ENCODE peak calls at places on chromosomes 4 and X, in five cellular contexts. R, Y, H, X and S are unnamed samples.

GRCh38 chr4:185920691-185921260 is 108.8 kb upstream of the SORBS2 start:
- DNase-seq in R (no peak), H (no peak), Y (no peak), X (no peak), S (no peak)

GRCh38 chr4:174365018-174365587 is 81.4 kb downstream of the CEP44 start:
- DNase-seq in X (peak), R (no peak), H (peak), Y (peak), S (no peak)

GRCh38 chrX:119970574-119970973 is 27.0 kb upstream of the NKAP start:
- DNase-seq in R (no peak), H (no peak), X (no peak), Y (no peak), S (no peak)

GRCh38 chrX:40065291-40066046 is 32.3 kb downstream of the BCOR start:
- DNase-seq in H (peak), R (no peak), Y (no peak), X (no peak), S (no peak)

GRCh38 chr4:159195400-159195799 is 92.5 kb downstream of the RAPGEF2 start:
- DNase-seq in X (no peak), R (no peak), Y (no peak), H (no peak), S (no peak)

GRCh38 chrX:154545673-154546274 is 872 bp downstream of the G6PD start:
- DNase-seq in H (no peak), Y (no peak), R (no peak), X (no peak), S (no peak)

GRCh38 chrX:121365572-121366161 is 318.3 kb downstream of the GLUD2 start:
- DNase-seq in H (peak), X (no peak), R (peak), Y (no peak), S (no peak)

GRCh38 chr4:38612996-38613395 is 51.0 kb upstream of the KLF3 start:
- DNase-seq in R (no peak), Y (no peak), H (no peak), X (peak), S (no peak)

GRCh38 chr4:107774681-107775080 is 50.1 kb upstream of the SGMS2 start:
- DNase-seq in Y (no peak), H (no peak), X (no peak), R (no peak), S (no peak)

GRCh38 chr4:83974111-83974789 is 438.3 kb downstream of the GPAT3 start:
- DNase-seq in R (no peak), H (no peak), X (no peak), Y (no peak), S (no peak)

GRCh38 chrX:96683997-96684338 is 674 bp upstream of the DIAPH2 start:
- DNase-seq in Y (peak), R (no peak), H (no peak), X (no peak), S (no peak)

GRCh38 chrX:48045410-48046311 is 25.8 kb downstream of the ZNF630 start:
- DNase-seq in R (no peak), X (no peak), Y (no peak), H (no peak), S (no peak)

GRCh38 chr4:79402452-79402851 is 5.6 kb downstream of the GK2 start:
- DNase-seq in R (no peak), H (no peak), X (no peak), Y (no peak), S (no peak)

GRCh38 chrX:45756562-45756961 is 555.9 kb upstream of the DIPK2B start:
- DNase-seq in R (no peak), X (peak), H (peak), Y (peak), S (no peak)

GRCh38 chr4:2222838-2223237 is 19.1 kb downstream of the HAUS3 start:
- DNase-seq in Y (no peak), H (no peak), X (no peak), R (no peak), S (no peak)

GRCh38 chr4:168540086-168540864 is 43.4 kb downstream of the PALLD start:
- DNase-seq in Y (no peak), H (no peak), X (no peak), R (no peak), S (peak)

GRCh38 chr4:70734168-70734954 is 12.6 kb downstream of the RUFY3 start:
- DNase-seq in X (no peak), R (peak), H (peak), Y (peak), S (no peak)

GRCh38 chrX:21946925-21947641 is 6.6 kb downstream of the SMS start:
- DNase-seq in Y (peak), H (no peak), R (no peak), X (no peak), S (no peak)

GRCh38 chr4:27005512-27006246 is 145.0 kb downstream of the STIM2 start:
- DNase-seq in H (no peak), R (no peak), Y (no peak), X (no peak), S (no peak)

GRCh38 chrX:95218964-95219363 is 1465.7 kb upstream of the DIAPH2 start:
- DNase-seq in R (no peak), H (no peak), Y (peak), X (no peak), S (no peak)

GRCh38 chr4:37685726-37686372 is 327 bp downstream of the RELL1 start:
- DNase-seq in R (peak), X (peak), H (peak), Y (peak), S (no peak)